ENCODE peak calls at places on chromosomes 16 and 17, in nine cellular contexts. L, F, Y, S, K, T, I, V and U are unnamed samples.

GRCh38 chr16:47644166-47644565 is 183.0 kb downstream of the PHKB start:
- DNase-seq in L (peak; percentile 56), F (no peak), Y (peak; percentile 93), S (no peak), K (peak; percentile 51), T (no peak), I (no peak), V (no peak), U (peak; percentile 52)

GRCh38 chr17:30256756-30257506 is 21.4 kb upstream of the SLC6A4 start:
- DNase-seq in L (no peak), F (no peak), Y (no peak), S (no peak), K (peak; percentile 15), T (no peak), I (no peak), V (no peak), U (peak; percentile 27)

GRCh38 chr17:32491371-32492280 is 4.8 kb downstream of the CDK5R1 start:
- DNase-seq in L (no peak), F (no peak), Y (no peak), S (no peak), K (peak; percentile 12), T (no peak), I (no peak), V (no peak), U (no peak)

GRCh38 chr17:57892820-57893595 is 43.2 kb upstream of the MRPS23 start:
- DNase-seq in L (peak; percentile 48), F (peak; percentile 73), Y (peak; percentile 94), S (peak; percentile 8), K (peak; percentile 95), T (peak; percentile 97), I (peak; percentile 75), V (peak; percentile 97), U (peak; percentile 93)

GRCh38 chr17:14359251-14359939 is 58.5 kb downstream of the HS3ST3B1 start:
- DNase-seq in L (no peak), F (no peak), Y (no peak), S (no peak), K (no peak), T (peak; percentile 68), I (no peak), V (no peak), U (no peak)

GRCh38 chr17:50075446-50076032 is 19.6 kb upstream of the PDK2 start:
- DNase-seq in L (no peak), F (no peak), Y (no peak), S (no peak), K (no peak), T (no peak), I (no peak), V (no peak), U (no peak)

GRCh38 chr16:87457724-87458423 is 35.0 kb downstream of the ZCCHC14 start:
- DNase-seq in L (peak; percentile 77), F (no peak), Y (peak; percentile 99), S (no peak), K (peak; percentile 89), T (peak; percentile 60), I (peak; percentile 97), V (no peak), U (peak; percentile 86)

GRCh38 chr17:59711936-59712335 is 4.5 kb downstream of the VMP1 start:
- DNase-seq in L (no peak), F (no peak), Y (no peak), S (no peak), K (no peak), T (no peak), I (no peak), V (no peak), U (no peak)

GRCh38 chr16:17366299-17366961 is 104.3 kb downstream of the XYLT1 start:
- DNase-seq in L (no peak), F (no peak), Y (no peak), S (no peak), K (no peak), T (no peak), I (no peak), V (no peak), U (no peak)

GRCh38 chr16:56038564-56039098 is 152.7 kb upstream of the GNAO1 start:
- DNase-seq in L (no peak), F (no peak), Y (no peak), S (no peak), K (no peak), T (peak; percentile 3), I (no peak), V (no peak), U (no peak)

GRCh38 chr17:7119314-7119713 is 4.7 kb upstream of the ASGR2 start:
- DNase-seq in L (no peak), F (no peak), Y (no peak), S (no peak), K (no peak), T (no peak), I (no peak), V (no peak), U (no peak)

GRCh38 chr16:22814330-22815105 is 556 bp downstream of the HS3ST2 start:
- DNase-seq in L (no peak), F (no peak), Y (no peak), S (no peak), K (peak; percentile 32), T (peak; percentile 83), I (no peak), V (no peak), U (peak; percentile 35)

GRCh38 chr16:22813223-22813945 is 578 bp upstream of the HS3ST2 start:
- DNase-seq in L (peak; percentile 68), F (peak; percentile 91), Y (no peak), S (no peak), K (peak; percentile 76), T (peak; percentile 97), I (no peak), V (peak; percentile 49), U (peak; percentile 86)

GRCh38 chr16:22816475-22816874 is 2.5 kb downstream of the HS3ST2 start:
- DNase-seq in L (no peak), F (no peak), Y (no peak), S (no peak), K (peak; percentile 84), T (no peak), I (no peak), V (no peak), U (peak; percentile 75)

GRCh38 chr16:22815863-22816262 is 1.9 kb downstream of the HS3ST2 start:
- DNase-seq in L (no peak), F (no peak), Y (no peak), S (no peak), K (no peak), T (no peak), I (no peak), V (no peak), U (no peak)

GRCh38 chr16:22813946-22814325 is at the start of gene HS3ST2:
- DNase-seq in L (peak; percentile 44), F (peak; percentile 80), Y (no peak), S (no peak), K (peak; percentile 45), T (peak; percentile 91), I (no peak), V (peak; percentile 61), U (peak; percentile 80)
- H3K4me3 ChIP-seq in L (peak within 1 kb of the TSS; percentile 23), F (peak within 1 kb of the TSS; percentile 34), Y (no peak within 1 kb of the TSS), S (no peak within 1 kb of the TSS), K (peak within 1 kb of the TSS; percentile 49), T (peak within 1 kb of the TSS; percentile 74), I (no peak within 1 kb of the TSS), V (peak within 1 kb of the TSS; percentile 58), U (peak within 1 kb of the TSS; percentile 37)

DNA sequence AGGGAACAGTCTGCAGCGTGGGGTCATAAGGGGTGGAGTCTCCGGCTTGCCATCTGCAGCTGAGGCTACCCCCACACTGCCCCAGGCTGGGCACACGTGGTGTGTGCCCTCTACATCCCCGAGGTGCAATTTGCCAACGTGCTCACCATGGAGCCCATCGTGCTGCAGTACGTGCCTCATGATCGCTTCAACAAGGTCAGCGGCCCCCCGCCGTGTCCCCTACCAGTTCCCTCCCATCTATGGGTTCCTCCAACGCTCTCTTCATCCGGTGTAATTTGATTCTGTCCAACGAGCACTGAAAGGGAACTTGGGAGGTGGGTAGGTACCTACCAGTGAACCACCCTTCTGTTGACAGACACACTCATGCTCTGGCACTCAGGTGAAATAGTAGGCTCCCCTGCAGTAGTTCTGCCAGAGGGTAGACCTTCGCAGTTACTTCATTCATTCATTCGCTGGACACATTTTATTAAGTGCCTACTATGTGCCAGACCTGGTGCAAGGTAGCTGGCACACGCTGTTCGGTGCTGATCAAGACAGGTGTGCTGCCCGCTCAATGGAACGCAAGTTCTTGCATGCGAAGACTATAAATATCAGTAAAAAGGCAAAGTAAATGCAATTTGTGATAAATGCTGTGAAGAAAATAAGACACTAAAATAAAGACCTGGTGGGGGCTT is 2.7 kb downstream of the MLLT6 start:
- DNase-seq in L (no peak), F (no peak), Y (no peak), S (no peak), K (no peak), T (no peak), I (no peak), V (no peak), U (no peak)
- H3K4me3 ChIP-seq in L (no peak overlapping the region), F (no peak overlapping the region), Y (no peak overlapping the region), S (no peak overlapping the region), K (no peak overlapping the region), T (no peak overlapping the region), I (no peak overlapping the region), V (peak overlapping the region; percentile 97), U (no peak overlapping the region)

GRCh38 chr16:88974080-88974479 is 2.9 kb downstream of the CBFA2T3 start:
- DNase-seq in L (no peak), F (no peak), Y (no peak), S (no peak), K (no peak), T (no peak), I (no peak), V (no peak), U (no peak)
- H3K4me3 ChIP-seq in L (no peak overlapping the region), F (no peak overlapping the region), Y (no peak overlapping the region), S (no peak overlapping the region), K (no peak overlapping the region), T (no peak overlapping the region), I (no peak overlapping the region), V (no peak overlapping the region), U (no peak overlapping the region)

GRCh38 chr16:79595261-79595660 is 5.3 kb downstream of the MAF start:
- DNase-seq in L (no peak), F (no peak), Y (no peak), S (no peak), K (no peak), T (no peak), I (no peak), V (no peak), U (peak; percentile 19)

GRCh38 chr16:79598341-79599181 is 2.0 kb downstream of the MAF start:
- DNase-seq in L (peak; percentile 21), F (peak; percentile 80), Y (peak; percentile 31), S (peak; percentile 48), K (peak; percentile 28), T (peak; percentile 91), I (no peak), V (peak; percentile 85), U (peak; percentile 60)

GRCh38 chr16:79597775-79598174 is 2.8 kb downstream of the MAF start:
- DNase-seq in L (no peak), F (no peak), Y (no peak), S (no peak), K (no peak), T (no peak), I (no peak), V (no peak), U (no peak)

GRCh38 chr16:79595916-79596450 is 4.6 kb downstream of the MAF start:
- DNase-seq in L (no peak), F (no peak), Y (no peak), S (no peak), K (no peak), T (no peak), I (no peak), V (no peak), U (no peak)

DNA sequence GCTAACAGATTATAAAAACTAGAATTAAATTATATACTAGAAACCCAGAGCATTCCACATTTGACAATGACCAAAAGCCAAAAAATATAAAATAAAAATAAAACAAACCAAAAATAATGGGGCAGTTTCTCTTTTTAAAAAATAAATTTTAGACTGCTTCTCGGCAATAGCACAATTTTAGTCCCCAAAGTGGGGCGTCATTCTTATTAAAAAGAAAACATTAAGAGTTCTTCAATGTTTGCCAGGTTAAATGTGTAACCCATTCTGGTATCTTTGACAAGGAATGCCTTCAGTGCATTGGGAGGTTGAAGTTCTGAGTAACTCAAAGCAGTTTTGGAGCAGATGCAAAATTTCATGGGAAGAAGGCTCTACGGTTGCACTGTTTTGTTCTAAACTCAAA is 3.3 kb downstream of the MAF start:
- DNase-seq in L (no peak), F (no peak), Y (no peak), S (no peak), K (no peak), T (no peak), I (no peak), V (no peak), U (no peak)
- H3K4me3 ChIP-seq in L (no peak overlapping the region), F (peak overlapping the region; percentile 42), Y (peak overlapping the region; percentile 46), S (peak overlapping the region; percentile 92), K (peak overlapping the region; percentile 54), T (peak overlapping the region; percentile 81), I (no peak overlapping the region), V (peak overlapping the region; percentile 84), U (peak overlapping the region; percentile 93)